ENCODE peak calls at places on chromosomes 3 and 15, in five cellular contexts. R is B cell, U is heart left ventricle, L is HFFc6, T is cardiac fibroblast. S is an unnamed sample.
A peak's percentile ranks its signal among the peaks of the same experiment; 100 is the strongest.

GRCh38 chr15:48644827-48645557 is 517 bp downstream of the FBN1 start:
- DNase-seq in R (peak; percentile 4), L (no peak), T (peak; percentile 72), U (peak; percentile 62), S (peak; percentile 81)

GRCh38 chr3:10015476-10015904 is 10.7 kb upstream of the FANCD2 start:
- DNase-seq in U (peak; percentile 87), L (peak; percentile 76), T (peak; percentile 99), R (no peak), S (peak; percentile 97)

GRCh38 chr3:43181202-43181910 is 75.5 kb upstream of the POMGNT2 start:
- DNase-seq in U (no peak), R (no peak), L (no peak), T (no peak), S (no peak)

GRCh38 chr15:63392355-63393009 is 10.8 kb upstream of the CA12 start:
- DNase-seq in R (no peak), L (no peak), U (no peak), T (no peak), S (no peak)

GRCh38 chr15:40242671-40243070 is 3.8 kb downstream of the PAK6 start:
- DNase-seq in R (no peak), T (no peak), L (no peak), U (no peak), S (no peak)

GRCh38 chr3:115113367-115113766 is 33.7 kb downstream of the ZBTB20 start:
- DNase-seq in U (no peak), R (no peak), T (peak; percentile 64), L (no peak), S (no peak)

GRCh38 chr15:57691082-57691481 is 15.4 kb upstream of the POLR2M start:
- DNase-seq in T (no peak), U (no peak), R (no peak), L (no peak), S (no peak)

GRCh38 chr3:99638244-99638948 is at the start of gene COL8A1:
- DNase-seq in R (no peak), U (peak; percentile 61), L (peak; percentile 39), T (peak; percentile 77), S (peak; percentile 90)

GRCh38 chr15:91136386-91136923 is 36.4 kb downstream of the SV2B start:
- DNase-seq in L (no peak), T (no peak), U (no peak), R (no peak), S (no peak)

GRCh38 chr15:93331545-93332117 is 242.6 kb upstream of the RGMA start:
- DNase-seq in U (no peak), R (no peak), T (no peak), L (no peak), S (no peak)

GRCh38 chr3:176106380-176106779 is 1090.9 kb downstream of the TBL1XR1 start:
- DNase-seq in U (no peak), L (peak; percentile 1), R (no peak), T (no peak), S (no peak)

DNA sequence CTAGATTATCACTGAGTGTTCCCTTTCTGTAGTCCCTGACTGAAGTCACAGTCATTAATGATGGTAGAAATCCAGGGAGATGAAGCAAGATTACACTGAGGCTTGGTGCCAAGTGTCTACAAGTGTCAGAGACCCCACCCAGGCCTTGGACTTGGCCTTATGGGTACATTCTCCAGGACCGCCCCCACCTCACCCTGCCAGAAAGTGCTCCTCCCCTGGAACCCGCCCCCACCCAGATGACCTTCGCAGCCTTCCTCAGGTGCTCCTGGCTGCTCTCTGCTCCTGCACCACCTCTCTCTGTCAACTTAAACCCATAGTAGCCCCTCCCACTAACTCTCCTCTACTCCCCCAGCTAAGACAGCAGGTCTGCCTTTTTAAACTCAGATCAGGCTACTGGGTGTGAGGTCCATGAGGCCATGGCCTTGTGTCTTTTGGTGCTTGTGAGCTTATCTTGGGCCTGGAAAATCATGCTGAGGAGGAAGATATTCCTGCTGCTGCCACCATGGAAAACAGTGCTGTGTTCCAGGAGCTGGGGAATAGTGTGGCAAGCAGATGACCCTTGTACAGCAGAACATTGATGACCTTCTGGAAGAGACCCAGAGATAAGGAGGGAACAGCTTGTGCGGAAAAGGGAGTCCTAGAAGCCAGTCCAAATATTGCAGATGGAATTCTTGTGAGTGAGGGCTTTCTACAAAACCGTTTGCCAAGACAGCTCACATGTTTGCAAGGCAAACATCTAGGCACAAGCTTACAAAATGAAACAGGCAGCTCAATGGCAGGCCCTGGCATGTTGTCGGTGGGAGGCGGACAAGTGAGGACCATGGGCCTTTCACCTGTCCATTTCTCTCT is 40.3 kb upstream of the NDUFB4 start:
- DNase-seq in U (peak; percentile 60), L (no peak), T (no peak), R (no peak), S (peak; percentile 68)
- TF ChIP-seq CTCF in U (no peak), L (no peak), T (no peak), R (no peak), S (no peak)

GRCh38 chr3:190194506-190194905 is 73.8 kb upstream of the P3H2 start:
- DNase-seq in L (no peak), R (no peak), U (no peak), T (no peak), S (no peak)
- TF ChIP-seq CTCF in L (no peak), R (no peak), U (no peak), T (no peak), S (no peak)

GRCh38 chr3:194300392-194300758 is 50.8 kb downstream of the CPN2 start:
- DNase-seq in R (no peak), L (no peak), T (peak; percentile 87), U (peak; percentile 84), S (peak; percentile 85)
- TF ChIP-seq CTCF in R (no peak), L (no peak), T (peak; percentile 7), U (peak; percentile 28), S (no peak)

DNA sequence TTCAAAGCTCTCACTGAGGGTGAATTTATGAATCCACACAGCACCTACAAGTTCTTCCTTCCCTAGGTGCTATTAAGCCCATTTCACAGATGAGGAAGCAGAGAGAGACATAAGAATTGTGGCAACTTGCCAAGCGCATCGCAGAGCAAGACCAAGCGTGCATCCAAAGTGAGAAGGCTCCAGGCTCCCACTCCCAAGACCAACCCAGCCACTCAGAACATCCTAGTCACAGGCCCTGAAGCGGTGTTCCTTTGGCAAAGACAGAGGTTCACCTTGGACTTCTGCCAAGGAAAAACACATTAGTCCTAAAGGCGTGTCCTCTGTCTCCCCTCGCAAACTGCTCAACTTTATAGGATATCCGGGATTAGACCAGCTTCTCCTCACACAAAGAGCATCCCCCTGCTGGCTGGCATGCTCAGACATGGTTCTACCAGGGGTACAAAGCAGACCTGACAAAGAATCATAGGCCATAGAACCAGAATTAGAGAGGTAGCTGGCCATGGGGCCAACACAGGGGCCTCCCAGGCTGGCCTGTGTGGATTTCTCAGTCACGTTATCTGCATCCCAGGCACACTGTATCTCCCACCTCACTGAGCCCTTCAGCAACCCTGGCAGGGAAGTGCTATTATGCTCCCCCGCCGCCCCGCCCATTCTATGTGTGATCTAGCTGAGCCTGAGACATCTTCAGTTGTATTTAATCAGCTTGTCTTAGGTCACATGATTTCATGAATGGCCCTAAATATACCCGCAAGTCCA is 160.2 kb downstream of the FOXP1 start:
- DNase-seq in L (no peak), R (no peak), U (peak; percentile 42), T (peak; percentile 10), S (no peak)
- TF ChIP-seq CTCF in L (peak; percentile 13), R (no peak), U (peak; percentile 21), T (no peak), S (no peak)

GRCh38 chr15:42800731-42801474 is 64.0 kb upstream of the CDAN1 start:
- DNase-seq in U (no peak), R (no peak), L (no peak), T (no peak), S (no peak)
- TF ChIP-seq CTCF in U (no peak), R (no peak), L (no peak), T (no peak), S (no peak)

GRCh38 chr15:83973816-83974215 is 261.8 kb upstream of the GOLGA6L4 start:
- DNase-seq in L (no peak), T (peak; percentile 17), R (no peak), U (no peak), S (no peak)
- TF ChIP-seq CTCF in L (no peak), T (peak; percentile 41), R (no peak), U (no peak), S (no peak)

GRCh38 chr3:137714551-137714950 is 49.6 kb upstream of the SOX14 start:
- DNase-seq in U (no peak), T (no peak), L (no peak), R (no peak), S (no peak)

DNA sequence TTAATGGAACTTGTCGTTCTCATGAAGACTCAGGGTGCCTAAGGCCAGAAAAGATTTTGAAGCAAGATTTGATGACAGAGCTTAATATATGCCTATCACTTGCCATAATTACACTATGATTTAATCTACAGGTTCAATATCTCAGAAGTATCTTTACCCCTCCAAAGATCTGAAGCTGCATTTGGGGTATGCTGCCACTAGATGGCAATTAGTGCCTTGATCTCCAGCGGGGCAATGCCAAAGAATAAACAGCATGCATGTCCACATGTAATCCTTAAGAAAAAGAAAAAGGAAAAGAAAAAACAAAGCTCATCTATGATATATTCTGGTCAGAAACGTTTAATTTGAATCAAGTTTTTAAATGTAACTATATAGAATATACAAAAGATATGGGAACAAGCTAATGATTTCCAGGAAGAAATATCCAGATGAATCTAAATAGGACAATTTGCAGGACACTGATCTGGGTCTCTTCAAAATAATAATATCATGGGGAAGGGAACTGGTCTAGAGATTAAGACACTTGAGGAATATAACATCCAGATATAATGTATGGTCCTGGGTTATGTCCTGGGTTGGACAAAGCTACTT is 55.0 kb upstream of the SOX14 start:
- DNase-seq in U (no peak), T (no peak), L (no peak), R (no peak), S (no peak)
- TF ChIP-seq CTCF in U (no peak), T (peak; percentile 15), L (no peak), R (no peak), S (no peak)

GRCh38 chr3:72892870-72893269 is 5.0 kb downstream of the GXYLT2 start:
- DNase-seq in U (no peak), L (no peak), T (no peak), R (no peak), S (no peak)
- TF ChIP-seq CTCF in U (no peak), L (peak; percentile 69), T (peak; percentile 43), R (no peak), S (no peak)

GRCh38 chr3:186261638-186262037 is 100.4 kb downstream of the DGKG start:
- DNase-seq in L (no peak), R (no peak), U (no peak), T (no peak), S (no peak)
- TF ChIP-seq CTCF in L (peak; percentile 62), R (no peak), U (no peak), T (peak; percentile 19), S (no peak)

S was measured in tibial artery.